ENCODE peak calls at places on chromosomes 4 and X, in ten cellular contexts. U is transverse colon, D is heart left ventricle, R is esophagus squamous epithelium, J is OCI-LY7, X is pancreas, F is GM23338, O is upper lobe of right lung, E is HCT116, M is tibial nerve. V is an unnamed sample.

GRCh38 chr4:124530464-124531077 is 182.0 kb downstream of the ANKRD50 start:
- DNase-seq in F (no peak), U (no peak), X (no peak), M (no peak), J (no peak), E (no peak), R (no peak), D (no peak), O (no peak), V (no peak)

GRCh38 chr4:169179609-169180526 is 90.9 kb downstream of the SH3RF1 start:
- DNase-seq in R (no peak), M (no peak), O (no peak), U (no peak), D (no peak), F (no peak), E (no peak), J (no peak), X (no peak), V (no peak)

GRCh38 chr4:152850377-152850776 is 70.6 kb downstream of the ARFIP1 start:
- DNase-seq in U (no peak), O (peak; percentile 72), F (peak; percentile 86), J (peak; percentile 71), M (no peak), R (peak; percentile 5), X (no peak), E (no peak), D (peak; percentile 42), V (peak; percentile 66)

GRCh38 chr4:87574996-87575395 is 33.3 kb upstream of the DSPP start:
- DNase-seq in U (no peak), O (no peak), F (no peak), D (no peak), E (no peak), X (no peak), J (no peak), R (no peak), M (no peak), V (no peak)

GRCh38 chrX:69021095-69021494 is 144.2 kb downstream of the PJA1 start:
- DNase-seq in J (no peak), F (peak; percentile 20), R (no peak), O (no peak), X (no peak), E (no peak), D (no peak), M (no peak), U (no peak), V (no peak)

GRCh38 chr4:85058551-85058950 is 92.1 kb upstream of the WDFY3 start:
- DNase-seq in U (no peak), X (no peak), M (no peak), E (no peak), D (no peak), F (no peak), J (no peak), O (no peak), R (no peak), V (no peak)

GRCh38 chrX:45598841-45599240 is 398.2 kb upstream of the DIPK2B start:
- DNase-seq in M (no peak), F (no peak), O (no peak), X (no peak), E (no peak), J (no peak), D (no peak), U (no peak), R (no peak), V (no peak)

GRCh38 chr4:139144911-139145551 is 32.0 kb downstream of the ELF2 start:
- DNase-seq in E (no peak), F (peak; percentile 53), U (peak; percentile 29), D (no peak), M (no peak), J (no peak), X (peak; percentile 24), R (no peak), O (no peak), V (no peak)

GRCh38 chrX:109990582-109991276 is 12.2 kb upstream of the TMEM164 start:
- DNase-seq in M (no peak), R (no peak), U (no peak), J (no peak), D (no peak), O (no peak), X (no peak), F (no peak), E (no peak), V (no peak)

GRCh38 chr4:123788577-123788976 is 392.0 kb downstream of the SPRY1 start:
- DNase-seq in U (no peak), E (no peak), R (no peak), O (no peak), F (no peak), D (no peak), M (no peak), J (no peak), X (no peak), V (no peak)

GRCh38 chrX:103414561-103414960 is 38.2 kb downstream of the BEX3 start:
- DNase-seq in X (no peak), U (no peak), F (no peak), D (no peak), M (no peak), E (no peak), J (no peak), R (no peak), O (no peak), V (no peak)

GRCh38 chr4:10982305-10982704 is 297.7 kb upstream of the CLNK start:
- DNase-seq in E (no peak), O (no peak), U (no peak), M (no peak), D (no peak), J (no peak), F (peak; percentile 15), R (no peak), X (no peak), V (no peak)

GRCh38 chr4:141871086-141871485 is 234.7 kb downstream of the IL15 start:
- DNase-seq in E (no peak), J (no peak), O (no peak), U (no peak), X (no peak), D (no peak), F (no peak), M (no peak), R (no peak), V (no peak)

GRCh38 chr4:26360273-26360672 is 39.5 kb downstream of the RBPJ start:
- DNase-seq in U (no peak), F (no peak), D (no peak), R (no peak), E (no peak), J (no peak), M (no peak), X (no peak), O (no peak), V (no peak)

GRCh38 chr4:1862055-1862911 is 6.3 kb upstream of the LETM1 start:
- DNase-seq in U (no peak), J (no peak), X (no peak), D (no peak), O (no peak), F (peak; percentile 49), M (no peak), R (no peak), E (no peak), V (no peak)

GRCh38 chr4:89295415-89295927 is 12.1 kb downstream of the GPRIN3 start:
- DNase-seq in U (no peak), F (no peak), R (no peak), O (no peak), X (no peak), J (no peak), M (no peak), E (no peak), D (no peak), V (no peak)
- H3K4me1 ChIP-seq in U (peaks cover 75% of the 10 kb centered on the region), F (no peaks in the 10 kb centered on the region), R (no peaks in the 10 kb centered on the region), O (peaks cover 26% of the 10 kb centered on the region), X (peaks cover 50% of the 10 kb centered on the region), J (peaks cover 85% of the 10 kb centered on the region), M (no peaks in the 10 kb centered on the region), E (peaks cover 3% of the 10 kb centered on the region), D (peaks cover 97% of the 10 kb centered on the region), V (peaks cover 58% of the 10 kb centered on the region)

GRCh38 chr4:81084029-81084428 is 53.5 kb downstream of the BMP3 start:
- DNase-seq in E (no peak), F (no peak), D (no peak), U (no peak), M (no peak), X (no peak), O (no peak), J (no peak), R (no peak), V (no peak)
- TF ChIP-seq CTCF in E (peak; percentile 28), F (no peak), D (no peak), U (peak; percentile 45), M (no peak), X (no peak), O (no peak), J (no peak), R (peak; percentile 16), V (no peak)

DNA sequence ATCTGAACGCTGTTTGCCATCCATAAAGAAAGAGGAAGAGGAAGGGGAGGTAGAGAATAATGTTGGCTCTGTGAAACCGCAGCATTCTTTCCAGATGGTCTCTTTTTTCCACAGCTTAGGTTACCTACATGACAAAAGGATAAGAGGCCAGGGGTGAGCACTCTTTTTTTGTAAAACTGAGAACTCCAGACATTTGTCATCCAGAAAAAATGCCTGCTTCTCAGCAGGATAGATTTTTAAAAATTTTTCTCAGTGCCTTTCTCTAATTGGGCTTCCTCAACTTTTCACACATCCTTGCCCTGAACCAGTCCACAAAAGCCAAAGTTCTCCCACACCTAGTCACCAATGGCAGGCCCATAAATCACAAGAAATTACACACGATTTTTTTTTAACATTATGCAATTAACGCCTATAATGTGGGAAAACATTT is 158.1 kb upstream of the TENM3 start:
- DNase-seq in D (no peak), O (no peak), J (no peak), E (no peak), X (no peak), M (no peak), F (peak; percentile 78), U (no peak), R (no peak), V (no peak)
- H3K4me1 ChIP-seq in D (no peaks in the 10 kb centered on the region), O (no peaks in the 10 kb centered on the region), J (no peaks in the 10 kb centered on the region), E (no peaks in the 10 kb centered on the region), X (no peaks in the 10 kb centered on the region), M (no peaks in the 10 kb centered on the region), F (peaks cover 52% of the 10 kb centered on the region), U (no peaks in the 10 kb centered on the region), R (no peaks in the 10 kb centered on the region), V (no peaks in the 10 kb centered on the region)

GRCh38 chrX:119605398-119605738 is 856 bp downstream of the NKRF start:
- DNase-seq in E (no peak), D (no peak), M (peak; percentile 16), J (no peak), O (peak; percentile 59), U (no peak), R (no peak), X (peak; percentile 25), F (peak; percentile 64), V (no peak)

GRCh38 chrX:119604778-119605177 is 1.4 kb downstream of the NKRF start:
- DNase-seq in X (no peak), M (no peak), U (no peak), R (no peak), E (no peak), J (no peak), D (no peak), F (no peak), O (no peak), V (no peak)

GRCh38 chrX:119602701-119603255 is 3.4 kb downstream of the NKRF start:
- DNase-seq in F (no peak), D (no peak), X (no peak), E (no peak), M (no peak), U (no peak), R (no peak), J (no peak), O (no peak), V (no peak)

GRCh38 chrX:119605739-119606507 is at the start of gene NKRF:
- DNase-seq in D (peak; percentile 93), M (peak; percentile 89), F (peak; percentile 90), U (peak; percentile 94), E (no peak), R (peak; percentile 32), X (peak; percentile 90), O (peak; percentile 93), J (peak; percentile 90), V (peak; percentile 94)

GRCh38 chrX:119606508-119607389 is 525 bp upstream of the NKRF start:
- DNase-seq in D (no peak), R (no peak), E (peak; percentile 79), J (no peak), U (no peak), M (no peak), F (no peak), X (no peak), O (no peak), V (no peak)
- TF ChIP-seq CTCF in D (no peak), R (no peak), E (no peak), J (no peak), U (no peak), M (no peak), F (no peak), X (no peak), O (no peak), V (no peak)